ENCODE peak calls at places on chromosome 13, in six cellular contexts. O is breast epithelium, E is upper lobe of right lung, H is SK-N-SH, Q is ovary, X is heart right ventricle. V is an unnamed sample.

GRCh38 chr13:79995334-79995733 is 345.6 kb downstream of the SPRY2 start:
- DNase-seq in H (no peak), E (no peak), Q (no peak), X (no peak), O (no peak), V (no peak)

GRCh38 chr13:60221581-60221980 is 57.9 kb upstream of the DIAPH3 start:
- DNase-seq in X (no peak), H (no peak), Q (no peak), O (no peak), E (no peak), V (no peak)

GRCh38 chr13:103004790-103005307 is 61.4 kb downstream of the SLC10A2 start:
- DNase-seq in E (no peak), H (no peak), Q (no peak), O (no peak), X (no peak), V (no peak)

GRCh38 chr13:51906581-51906980 is 44.8 kb downstream of the CCDC70 start:
- DNase-seq in H (peak; percentile 68), X (peak; percentile 33), E (no peak), Q (no peak), O (no peak), V (no peak)

GRCh38 chr13:27379694-27380596 is 44.5 kb upstream of the GTF3A start:
- DNase-seq in E (no peak), O (peak; percentile 31), Q (peak; percentile 32), X (peak; percentile 39), H (peak; percentile 69), V (peak; percentile 80)

GRCh38 chr13:96984061-96984508 is 10.2 kb downstream of the OXGR1 start:
- DNase-seq in H (peak; percentile 57), E (peak; percentile 73), Q (no peak), X (no peak), O (peak; percentile 57), V (no peak)

GRCh38 chr13:46685006-46685730 is 111.8 kb downstream of the ESD start:
- DNase-seq in X (no peak), Q (no peak), E (no peak), O (no peak), H (no peak), V (no peak)

GRCh38 chr13:51266642-51267041 is 44.4 kb downstream of the FAM124A start:
- DNase-seq in H (no peak), Q (no peak), O (no peak), X (no peak), E (no peak), V (peak; percentile 32)

GRCh38 chr13:100100115-100100879 is 11.4 kb downstream of the PCCA start:
- DNase-seq in E (no peak), H (no peak), Q (peak; percentile 80), O (peak; percentile 48), X (no peak), V (no peak)

GRCh38 chr13:102361113-102361512 is 40.7 kb downstream of the FGF14 start:
- DNase-seq in E (no peak), H (no peak), O (no peak), X (no peak), Q (no peak), V (no peak)

GRCh38 chr13:66405908-66406802 is 824.0 kb downstream of the PCDH9 start:
- DNase-seq in O (peak; percentile 50), E (no peak), Q (no peak), X (no peak), H (no peak), V (no peak)

GRCh38 chr13:97502691-97503090 is 68.7 kb downstream of the RAP2A start:
- DNase-seq in X (no peak), O (no peak), Q (no peak), E (no peak), H (no peak), V (no peak)

GRCh38 chr13:47310376-47310775 is 413.5 kb upstream of the HTR2A start:
- DNase-seq in H (no peak), Q (no peak), O (no peak), X (no peak), E (no peak), V (peak; percentile 33)

GRCh38 chr13:71240906-71241305 is 626.1 kb downstream of the DACH1 start:
- DNase-seq in O (no peak), H (peak; percentile 35), Q (no peak), X (no peak), E (no peak), V (no peak)

GRCh38 chr13:76038920-76039716 is 403.0 kb downstream of the LMO7 start:
- DNase-seq in Q (no peak), H (no peak), O (no peak), E (peak; percentile 13), X (no peak), V (peak; percentile 20)

GRCh38 chr13:20462921-20463320 is 62.7 kb downstream of the CRYL1 start:
- DNase-seq in E (no peak), H (no peak), Q (no peak), X (peak; percentile 34), O (no peak), V (no peak)
- H3K9me3 ChIP-seq in E (no peaks in the 10 kb centered on the region), H (no peaks in the 10 kb centered on the region), Q (no peaks in the 10 kb centered on the region), X (no peaks in the 10 kb centered on the region), O (no peaks in the 10 kb centered on the region), V (no peaks in the 10 kb centered on the region)

GRCh38 chr13:53545340-53545941 is 516.8 kb downstream of the OLFM4 start:
- DNase-seq in X (no peak), H (no peak), Q (no peak), E (no peak), O (no peak), V (peak; percentile 4)
- TF ChIP-seq CTCF in X (no peak), H (no peak), Q (no peak), E (no peak), O (no peak), V (no peak)

DNA sequence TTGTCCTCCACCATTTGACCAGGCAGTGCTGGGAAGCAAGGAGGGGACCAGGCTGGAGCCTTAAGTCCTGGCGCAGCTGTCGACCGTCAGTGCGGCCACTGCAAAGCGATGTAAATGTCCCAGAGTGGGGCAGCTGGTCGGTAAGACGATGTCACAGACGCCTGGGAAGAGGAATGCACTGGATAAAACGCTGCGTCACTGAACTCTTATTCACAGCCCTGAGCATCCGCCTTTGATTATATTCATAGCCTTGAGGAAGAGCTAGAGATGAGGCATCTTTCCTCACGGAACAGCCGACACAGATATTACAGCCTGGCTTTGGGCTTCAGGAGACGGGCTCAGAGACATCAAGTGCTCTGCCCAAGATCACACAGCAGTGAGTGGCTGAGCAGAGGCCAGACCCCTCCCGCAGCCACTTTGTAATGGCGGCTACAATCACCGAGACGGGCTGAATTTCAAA is 17.6 kb upstream of the TUBGCP3 start:
- DNase-seq in H (no peak), X (no peak), O (no peak), Q (no peak), E (no peak), V (peak; percentile 83)
- H3K4me3 ChIP-seq in H (peak overlapping the region; percentile 55), X (peak overlapping the region; percentile 39), O (peak overlapping the region; percentile 54), Q (peak overlapping the region; percentile 34), E (peak overlapping the region; percentile 50), V (peak overlapping the region; percentile 51)

GRCh38 chr13:25803626-25804025 is 248.2 kb downstream of the SHISA2 start:
- DNase-seq in O (no peak), E (no peak), X (no peak), Q (no peak), H (no peak), V (no peak)
- H3K9me3 ChIP-seq in O (no peaks in the 10 kb centered on the region), E (no peaks in the 10 kb centered on the region), X (no peaks in the 10 kb centered on the region), Q (no peaks in the 10 kb centered on the region), H (no peaks in the 10 kb centered on the region), V (no peaks in the 10 kb centered on the region)